ENCODE peak calls at places on chromosomes 3 and 15, in four cellular contexts. G, A, E and Z are unnamed samples.

GRCh38 chr3:117817103-117817502 is 1107.5 kb downstream of the TUSC7 start:
- DNase-seq in A (no peak), E (no peak), G (no peak), Z (no peak)

GRCh38 chr3:151724846-151725562 is 8.7 kb upstream of the AADACL2 start:
- DNase-seq in G (no peak), E (no peak), A (no peak), Z (no peak)

GRCh38 chr3:44065311-44065710 is 176.4 kb upstream of the TOPAZ1 start:
- DNase-seq in E (no peak), A (no peak), G (peak), Z (no peak)

GRCh38 chr3:26350853-26351252 is 271.7 kb upstream of the LRRC3B start:
- DNase-seq in G (no peak), E (no peak), A (no peak), Z (no peak)

GRCh38 chr3:159273070-159273469 is 471.2 kb downstream of the MFSD1 start:
- DNase-seq in A (no peak), G (no peak), E (no peak), Z (no peak)

GRCh38 chr3:190387578-190388213 is at the start of gene CLDN16:
- DNase-seq in E (no peak), A (no peak), G (no peak), Z (no peak)

GRCh38 chr3:10224794-10225660 is 23.2 kb upstream of the TATDN2 start:
- DNase-seq in G (peak), A (peak), E (peak), Z (peak)

GRCh38 chr3:177733233-177733632 is 536.0 kb upstream of the TBL1XR1 start:
- DNase-seq in G (no peak), A (no peak), E (no peak), Z (no peak)

GRCh38 chr3:49567406-49567805 is 13.1 kb downstream of the BSN start:
- DNase-seq in E (no peak), G (no peak), A (no peak), Z (no peak)

GRCh38 chr15:22811640-22812039 is 25.2 kb downstream of the NIPA1 start:
- DNase-seq in E (peak), A (no peak), G (no peak), Z (peak)

GRCh38 chr3:152317956-152318355 is 49.2 kb downstream of the MBNL1 start:
- DNase-seq in G (no peak), E (no peak), A (no peak), Z (no peak)

GRCh38 chr3:141129049-141130038 is 78.2 kb downstream of the SPSB4 start:
- DNase-seq in E (no peak), A (peak), G (no peak), Z (no peak)

GRCh38 chr3:189337672-189338071 is 165.9 kb downstream of the TPRG1 start:
- DNase-seq in A (no peak), G (no peak), E (no peak), Z (no peak)

GRCh38 chr15:100918034-100918689 is 995 bp upstream of the LRRK1 start:
- DNase-seq in G (peak), E (peak), A (peak), Z (peak)

GRCh38 chr3:57004154-57004730 is 56.2 kb upstream of the SPATA12 start:
- DNase-seq in A (no peak), G (no peak), E (no peak), Z (no peak)

GRCh38 chr3:126146525-126147146 is 33.8 kb downstream of the ALDH1L1 start:
- DNase-seq in G (peak), E (peak), A (no peak), Z (peak)

GRCh38 chr15:55742927-55743614 is at the start of gene PRTG:
- DNase-seq in G (peak), A (peak), E (peak), Z (peak)

GRCh38 chr3:172034786-172035685 is 4.3 kb upstream of the FNDC3B start:
- DNase-seq in A (no peak), G (no peak), E (no peak), Z (no peak)

GRCh38 chr3:134073583-134073945 is 43.8 kb upstream of the SLCO2A1 start:
- DNase-seq in E (peak), A (no peak), G (no peak), Z (no peak)

GRCh38 chr3:17115186-17115585 is 230.4 kb downstream of the PLCL2 start:
- DNase-seq in G (no peak), E (no peak), A (no peak), Z (no peak)

GRCh38 chr3:1533763-1534162 is 440.9 kb downstream of the CNTN6 start:
- DNase-seq in G (no peak), E (no peak), A (no peak), Z (no peak)

GRCh38 chr3:171349392-171349791 is 110.8 kb downstream of the TNIK start:
- DNase-seq in A (no peak), E (no peak), G (no peak), Z (no peak)

GRCh38 chr3:12363397-12364195 is 74.7 kb downstream of the PPARG start:
- DNase-seq in A (no peak), E (no peak), G (no peak), Z (no peak)

GRCh38 chr3:78659386-78659987 is 1108.3 kb downstream of the ROBO1 start:
- DNase-seq in A (no peak), G (peak), E (no peak), Z (peak)

GRCh38 chr15:38668433-38669159 is 104.0 kb upstream of the RASGRP1 start:
- DNase-seq in A (no peak), G (no peak), E (no peak), Z (no peak)

GRCh38 chr15:38671003-38671382 is 106.4 kb upstream of the RASGRP1 start:
- DNase-seq in G (no peak), A (no peak), E (no peak), Z (no peak)

GRCh38 chr15:38671675-38672141 is 107.1 kb upstream of the RASGRP1 start:
- DNase-seq in G (no peak), A (no peak), E (no peak), Z (no peak)

GRCh38 chr15:38669160-38669505 is 104.5 kb upstream of the RASGRP1 start:
- DNase-seq in E (no peak), G (no peak), A (no peak), Z (no peak)

DNA sequence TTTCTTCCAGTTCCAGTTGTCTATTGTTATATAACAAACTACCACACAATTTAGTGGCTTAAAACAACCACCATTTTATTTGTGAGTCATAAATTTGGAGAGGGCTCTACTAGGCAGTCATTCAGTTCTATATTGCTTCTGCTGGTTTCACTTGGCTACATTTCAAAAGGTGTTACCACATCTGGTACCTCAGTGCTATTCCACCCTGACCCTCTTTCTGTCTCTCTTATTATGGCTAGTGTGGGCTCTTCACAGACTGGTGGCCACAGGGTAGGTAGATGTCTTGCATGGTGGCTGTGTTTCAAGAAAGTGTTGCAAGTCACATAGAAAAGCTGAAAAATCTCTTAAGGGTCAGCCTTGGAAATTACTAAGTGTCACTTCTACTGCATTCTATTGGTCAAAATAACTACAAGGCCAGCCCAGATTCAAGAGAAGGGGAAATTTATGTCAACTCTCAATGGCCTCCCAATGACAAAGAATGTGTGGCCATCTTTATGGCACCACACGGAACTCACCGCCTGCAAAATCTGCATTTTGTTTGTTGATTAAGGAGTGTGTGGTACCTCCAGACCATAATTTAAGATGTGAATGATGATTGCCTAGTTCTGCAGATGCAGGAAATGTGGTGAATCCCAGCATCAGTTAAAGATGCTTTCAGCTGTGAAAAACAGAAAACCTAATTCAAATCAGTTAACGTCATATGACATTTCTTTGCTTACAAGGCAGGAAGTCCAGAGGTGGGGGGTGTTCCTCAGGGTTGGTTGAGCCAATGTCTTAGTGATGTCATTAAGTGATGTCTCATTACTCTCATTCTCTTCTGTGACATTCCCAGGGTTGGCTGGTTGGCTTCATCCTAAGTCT is 105.8 kb upstream of the RASGRP1 start:
- DNase-seq in G (no peak), E (no peak), A (no peak), Z (no peak)
- H3K27ac ChIP-seq in G (no peak), E (no peak), A (no peak), Z (no peak)

DNA sequence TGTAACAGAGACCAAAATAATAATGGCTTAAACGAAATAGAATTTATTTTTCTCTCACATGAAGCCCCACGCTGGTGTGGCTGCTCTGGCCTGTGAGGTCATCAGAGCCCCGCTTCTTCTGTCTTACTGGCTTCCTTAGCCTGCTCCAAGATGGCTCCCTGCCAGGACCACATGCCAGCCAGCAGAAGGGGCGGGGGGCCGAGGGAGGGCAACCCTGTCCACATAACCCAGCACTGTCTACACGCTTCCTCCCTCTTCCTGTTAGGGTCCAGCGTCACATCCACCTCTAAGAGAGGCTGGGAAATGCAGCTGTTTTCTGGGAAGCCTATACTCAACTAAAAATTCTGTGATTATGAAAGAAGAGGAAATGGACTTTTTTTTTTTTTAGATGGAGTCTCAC is 107.9 kb upstream of the DLG1 start:
- DNase-seq in A (no peak), G (no peak), E (peak), Z (peak)
- H3K27ac ChIP-seq in A (no peak), G (no peak), E (no peak), Z (no peak)

DNA sequence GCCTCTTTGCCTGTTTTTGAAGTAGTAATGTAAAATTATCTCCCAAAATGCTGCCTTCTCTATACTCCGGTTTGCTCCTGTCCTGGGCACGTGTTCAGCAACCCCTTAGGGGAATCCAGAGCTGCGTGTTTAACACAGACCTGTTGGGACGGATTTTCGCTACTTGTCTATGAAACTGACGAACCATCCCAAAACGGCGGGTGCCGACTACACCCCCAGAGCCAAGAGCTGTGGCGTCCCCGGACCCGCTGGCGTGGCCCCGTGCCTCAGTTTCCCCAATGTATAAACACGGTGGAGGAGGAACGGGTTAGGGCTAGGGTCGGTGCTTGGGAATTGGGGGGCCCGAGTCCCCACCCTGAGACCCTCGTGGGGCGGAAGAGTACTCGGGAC is 473 bp downstream of the FHIT start:
- DNase-seq in G (peak), A (no peak), E (no peak), Z (no peak)
- H3K27ac ChIP-seq in G (peak), A (peak), E (no peak), Z (peak)

GRCh38 chr15:95279277-95280019 is 1048.1 kb downstream of the MCTP2 start:
- DNase-seq in A (no peak), E (no peak), G (no peak), Z (no peak)
- H3K27ac ChIP-seq in A (peak), E (no peak), G (peak), Z (no peak)

DNA sequence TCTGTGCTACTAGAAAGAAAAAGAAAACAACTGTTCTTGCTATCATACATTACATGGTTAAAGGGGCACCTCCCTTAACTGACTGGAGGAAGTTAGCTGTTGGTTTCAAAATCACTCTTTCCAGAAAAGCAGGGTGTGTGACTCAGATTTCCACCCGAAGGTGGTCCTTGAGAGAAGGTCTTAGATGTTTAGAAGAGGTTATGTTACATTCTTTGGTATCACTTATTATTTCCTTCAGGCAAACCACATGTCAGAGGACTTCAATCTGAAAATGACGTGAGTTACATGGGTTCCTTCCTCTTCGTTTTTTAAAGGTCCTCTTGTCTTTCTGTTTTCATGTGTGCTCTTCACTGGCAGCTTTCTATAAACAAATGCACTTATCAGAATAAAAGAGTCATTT is 307.9 kb upstream of the CBLB start:
- DNase-seq in A (no peak), E (no peak), G (no peak), Z (no peak)
- H3K27ac ChIP-seq in A (no peak), E (no peak), G (no peak), Z (no peak)